ENCODE peak calls at places on chromosomes 7 and 10, in five cellular contexts. A is foreskin fibroblast, S is T-helper 2 cell, O is HTR-8/SVneo, K is GM12865. X is an unnamed sample.

GRCh38 chr10:133325392-133325760 is 11.3 kb downstream of the CALY start:
- DNase-seq in A (peak), S (no peak), O (no peak), K (no peak), X (no peak)

GRCh38 chr7:75734586-75735047 is 4.1 kb downstream of the HIP1 start:
- DNase-seq in S (no peak), O (no peak), K (no peak), A (peak), X (no peak)

GRCh38 chr10:21309427-21309826 is 216.1 kb downstream of the SKIDA1 start:
- DNase-seq in K (no peak), S (no peak), A (no peak), O (no peak), X (no peak)

GRCh38 chr7:48041665-48041995 is 6.3 kb downstream of the C7orf57 start:
- DNase-seq in O (no peak), S (no peak), A (peak), K (no peak), X (peak)

GRCh38 chr7:139075031-139075652 is 34.4 kb downstream of the ZC3HAV1 start:
- DNase-seq in O (peak), K (peak), S (peak), A (peak), X (peak)

GRCh38 chr10:688621-689426 is 644 bp downstream of the DIP2C start:
- DNase-seq in K (no peak), A (peak), O (no peak), S (no peak), X (peak)

GRCh38 chr10:16828114-16828568 is 10.9 kb upstream of the RSU1 start:
- DNase-seq in K (peak), S (peak), O (peak), A (peak), X (peak)

GRCh38 chr7:63037242-63037641 is 961.4 kb upstream of the ZNF722 start:
- DNase-seq in O (no peak), S (no peak), K (no peak), A (no peak), X (no peak)

GRCh38 chr10:124578231-124579002 is 116.8 kb downstream of the LHPP start:
- DNase-seq in S (no peak), K (no peak), O (no peak), A (no peak), X (no peak)